ENCODE peak calls at places on chromosomes 5 and 9, in eight cellular contexts. S, Q, G, X, I, M, W and C are unnamed samples.

GRCh38 chr9:2620876-2621677 is 510 bp upstream of the VLDLR start:
- DNase-seq in S (peak; percentile 91), Q (peak; percentile 20), G (peak; percentile 74), X (peak; percentile 88), I (no peak), M (peak; percentile 60), W (peak; percentile 90), C (peak; percentile 66)

GRCh38 chr5:134526483-134527155 is 1.1 kb downstream of the JADE2 start:
- DNase-seq in S (peak; percentile 94), Q (no peak), G (peak; percentile 74), X (no peak), I (peak; percentile 54), M (no peak), W (peak; percentile 90), C (no peak)

GRCh38 chr5:84373506-84373905 is 11.2 kb downstream of the EDIL3 start:
- DNase-seq in S (no peak), Q (no peak), G (no peak), X (no peak), I (no peak), M (no peak), W (no peak), C (no peak)

GRCh38 chr9:110443146-110443877 is 105.6 kb upstream of the TXNDC8 start:
- DNase-seq in S (no peak), Q (peak; percentile 75), G (no peak), X (no peak), I (no peak), M (no peak), W (no peak), C (peak; percentile 73)

GRCh38 chr9:109652971-109653370 is 127.0 kb upstream of the PALM2AKAP2 start:
- DNase-seq in S (peak; percentile 39), Q (no peak), G (no peak), X (no peak), I (no peak), M (no peak), W (no peak), C (peak; percentile 39)

GRCh38 chr5:36897616-36898015 is 21.0 kb downstream of the NIPBL start:
- DNase-seq in S (no peak), Q (no peak), G (no peak), X (no peak), I (no peak), M (no peak), W (no peak), C (no peak)

GRCh38 chr9:127585161-127585750 is 26.8 kb upstream of the STXBP1 start:
- DNase-seq in S (no peak), Q (no peak), G (no peak), X (no peak), I (no peak), M (no peak), W (no peak), C (no peak)

GRCh38 chr5:53027913-53028312 is 38.8 kb downstream of the ITGA2 start:
- DNase-seq in S (no peak), Q (no peak), G (no peak), X (no peak), I (no peak), M (peak; percentile 60), W (peak; percentile 62), C (peak; percentile 33)

GRCh38 chr5:172110921-172111873 is 76.8 kb downstream of the STK10 start:
- DNase-seq in S (peak; percentile 59), Q (no peak), G (no peak), X (no peak), I (peak; percentile 67), M (peak; percentile 42), W (peak; percentile 66), C (no peak)

GRCh38 chr5:180053061-180053602 is 18.4 kb downstream of the RNF130 start:
- DNase-seq in S (no peak), Q (no peak), G (no peak), X (peak; percentile 22), I (no peak), M (no peak), W (no peak), C (no peak)

GRCh38 chr5:32876791-32877190 is 165.7 kb downstream of the NPR3 start:
- DNase-seq in S (no peak), Q (no peak), G (no peak), X (no peak), I (no peak), M (no peak), W (no peak), C (no peak)

GRCh38 chr5:171579849-171580505 is 160.5 kb downstream of the FGF18 start:
- DNase-seq in S (no peak), Q (no peak), G (no peak), X (no peak), I (no peak), M (no peak), W (peak; percentile 64), C (no peak)

GRCh38 chr5:137191179-137191578 is 307.9 kb downstream of the SPOCK1 start:
- DNase-seq in S (no peak), Q (no peak), G (no peak), X (no peak), I (no peak), M (no peak), W (no peak), C (no peak)

GRCh38 chr5:120464627-120465280 is 654 bp downstream of the PRR16 start:
- DNase-seq in S (peak; percentile 56), Q (peak; percentile 32), G (no peak), X (peak; percentile 29), I (no peak), M (peak; percentile 46), W (peak; percentile 67), C (peak; percentile 37)

GRCh38 chr5:149860801-149861322 is 83.7 kb downstream of the PDE6A start:
- DNase-seq in S (peak; percentile 69), Q (no peak), G (no peak), X (no peak), I (no peak), M (no peak), W (no peak), C (no peak)

GRCh38 chr9:116096853-116097252 is 56.7 kb upstream of the PAPPA start:
- DNase-seq in S (no peak), Q (no peak), G (no peak), X (no peak), I (no peak), M (no peak), W (no peak), C (no peak)